ENCODE peak calls at places on chromosomes 7 and 10, in ten cellular contexts. O, M, E, X, S, P, B, G, L and I are unnamed samples. For H3K4me1 and H3K9me3, the result is how much of the 10 kb centered on the place peaks cover.

GRCh38 chr7:94135180-94135579 is 131.0 kb upstream of the BET1 start:
- DNase-seq in G (no peak), S (no peak), E (peak), O (no peak), P (no peak), B (no peak), X (no peak), M (no peak), L (no peak), I (no peak)

GRCh38 chr10:3057946-3058345 is 9.4 kb upstream of the PFKP start:
- DNase-seq in E (no peak), P (no peak), G (no peak), S (no peak), X (no peak), O (no peak), L (no peak), M (no peak), B (no peak), I (no peak)

GRCh38 chr10:62811159-62811875 is 4.8 kb downstream of the EGR2 start:
- DNase-seq in X (no peak), O (no peak), S (no peak), L (no peak), P (no peak), G (no peak), B (no peak), E (no peak), M (no peak), I (no peak)

GRCh38 chr10:133219782-133220181 is 10.2 kb upstream of the UTF1 start:
- DNase-seq in B (no peak), E (no peak), X (no peak), G (no peak), O (no peak), M (no peak), L (no peak), S (no peak), P (no peak), I (no peak)

GRCh38 chr7:1188720-1189294 is 28.8 kb upstream of the ZFAND2A start:
- DNase-seq in G (no peak), L (no peak), B (no peak), X (no peak), E (no peak), S (no peak), M (no peak), P (no peak), O (no peak), I (no peak)

GRCh38 chr10:75773813-75774547 is 342.6 kb downstream of the LRMDA start:
- DNase-seq in E (no peak), B (no peak), L (no peak), P (no peak), S (no peak), X (no peak), O (no peak), M (no peak), G (no peak), I (no peak)

GRCh38 chr7:27112960-27113949 is 10.8 kb upstream of the HOXA2 start:
- DNase-seq in P (no peak), O (no peak), G (peak), M (no peak), L (no peak), S (no peak), E (peak), B (peak), X (peak), I (no peak)

GRCh38 chr10:35822316-35822715 is 180.2 kb upstream of the FZD8 start:
- DNase-seq in G (peak), B (peak), L (peak), M (no peak), E (peak), X (peak), O (no peak), P (peak), S (no peak), I (no peak)

GRCh38 chr10:118501637-118502440 is 93.6 kb downstream of the PRLHR start:
- DNase-seq in M (no peak), S (peak), O (no peak), G (no peak), L (peak), B (no peak), P (no peak), X (peak), E (no peak), I (peak)

GRCh38 chr10:88866454-88866853 is 13.6 kb upstream of the STAMBPL1 start:
- DNase-seq in L (no peak), M (no peak), S (no peak), O (no peak), G (no peak), P (no peak), B (no peak), X (no peak), E (no peak), I (no peak)

GRCh38 chr7:133633055-133633454 is 380.2 kb downstream of the EXOC4 start:
- DNase-seq in O (no peak), S (peak), M (no peak), P (no peak), L (peak), B (no peak), G (no peak), E (peak), X (peak), I (no peak)

GRCh38 chr7:102193806-102194205 is 92.9 kb upstream of the SH2B2 start:
- DNase-seq in X (no peak), P (no peak), L (peak), S (no peak), O (no peak), G (no peak), E (peak), B (no peak), M (no peak), I (no peak)

GRCh38 chr7:45229130-45229920 is 71.7 kb downstream of the RAMP3 start:
- DNase-seq in O (no peak), L (no peak), S (no peak), M (no peak), X (no peak), E (no peak), B (no peak), G (no peak), P (no peak), I (no peak)

GRCh38 chr10:16828114-16828568 is 10.9 kb upstream of the RSU1 start:
- DNase-seq in B (peak), G (peak), L (peak), O (peak), S (peak), M (peak), E (peak), X (peak), P (peak), I (no peak)

GRCh38 chr7:159104188-159105030 is 40.3 kb downstream of the VIPR2 start:
- DNase-seq in M (no peak), P (no peak), G (peak), O (no peak), X (no peak), B (peak), L (no peak), S (no peak), E (no peak), I (peak)

GRCh38 chr10:121437596-121437995 is 160.6 kb downstream of the FGFR2 start:
- DNase-seq in X (no peak), O (no peak), P (peak), B (peak), L (peak), S (no peak), G (no peak), M (no peak), E (no peak), I (no peak)

GRCh38 chr10:113991091-113991860 is 52.4 kb upstream of the ADRB1 start:
- DNase-seq in P (no peak), L (no peak), O (no peak), G (no peak), B (no peak), E (no peak), S (no peak), M (no peak), X (no peak), I (no peak)

GRCh38 chr10:35184527-35185171 is 58.0 kb downstream of the CREM start:
- DNase-seq in M (no peak), O (peak), G (no peak), S (no peak), B (no peak), L (no peak), P (no peak), E (no peak), X (no peak), I (no peak)

GRCh38 chr7:89857767-89858166 is 296.5 kb upstream of the STEAP1 start:
- DNase-seq in L (no peak), X (no peak), G (no peak), P (no peak), M (no peak), O (no peak), B (no peak), S (no peak), E (no peak), I (no peak)

GRCh38 chr10:35433851-35434426 is 97.6 kb downstream of the CCNY start:
- DNase-seq in L (peak), B (no peak), O (no peak), M (no peak), S (peak), X (peak), P (no peak), E (peak), G (no peak), I (no peak)

GRCh38 chr10:17147884-17148494 is 18.4 kb upstream of the CUBN start:
- DNase-seq in S (peak), E (peak), O (no peak), M (no peak), P (no peak), L (peak), G (no peak), X (no peak), B (no peak), I (no peak)

GRCh38 chr7:1912472-1913289 is 242.6 kb downstream of the ELFN1 start:
- DNase-seq in S (peak), M (no peak), E (peak), L (peak), X (no peak), G (no peak), O (no peak), P (no peak), B (peak), I (no peak)

GRCh38 chr7:7228472-7228871 is 46.1 kb downstream of the C1GALT1 start:
- DNase-seq in G (no peak), M (no peak), E (peak), B (no peak), S (peak), L (peak), X (peak), O (no peak), P (no peak), I (no peak)

GRCh38 chr10:12949248-12949647 is 52.3 kb downstream of the CCDC3 start:
- DNase-seq in M (no peak), L (no peak), B (no peak), X (no peak), P (no peak), S (no peak), O (no peak), E (no peak), G (no peak), I (no peak)

GRCh38 chr7:50349399-50349798 is 44.9 kb downstream of the IKZF1 start:
- DNase-seq in L (no peak), S (no peak), E (no peak), M (no peak), P (no peak), G (no peak), B (no peak), X (no peak), O (no peak), I (no peak)

GRCh38 chr10:116151076-116151475 is 121.9 kb downstream of the GFRA1 start:
- DNase-seq in X (no peak), G (no peak), L (no peak), M (no peak), O (no peak), B (no peak), E (no peak), P (no peak), S (no peak), I (no peak)

GRCh38 chr10:66931340-66931948 is 5.6 kb downstream of the LRRTM3 start:
- DNase-seq in X (peak), S (peak), P (no peak), G (no peak), E (peak), M (peak), B (no peak), O (peak), L (peak), I (no peak)

GRCh38 chr7:73737491-73738219 is 947 bp downstream of the ABHD11 start:
- DNase-seq in L (no peak), S (no peak), M (no peak), G (no peak), X (no peak), B (peak), E (no peak), P (no peak), O (no peak), I (no peak)

GRCh38 chr7:2012044-2012900 is 220.5 kb downstream of the MAD1L1 start:
- DNase-seq in M (no peak), S (no peak), P (no peak), G (peak), O (no peak), B (no peak), E (no peak), L (no peak), X (no peak), I (peak)

GRCh38 chr10:3530346-3531096 is 254.5 kb downstream of the KLF6 start:
- DNase-seq in X (no peak), E (peak), B (no peak), O (no peak), S (no peak), L (no peak), P (no peak), G (no peak), M (no peak), I (no peak)

GRCh38 chr10:70740441-70741288 is 44.5 kb downstream of the TBATA start:
- DNase-seq in S (no peak), P (no peak), X (peak), B (no peak), G (no peak), L (no peak), M (no peak), E (no peak), O (no peak), I (no peak)

GRCh38 chr7:45703911-45704682 is 129.9 kb downstream of the ADCY1 start:
- DNase-seq in X (no peak), O (no peak), S (no peak), M (no peak), E (no peak), G (no peak), L (no peak), B (no peak), P (peak), I (no peak)

GRCh38 chr7:93145324-93145723 is 2.9 kb downstream of the SAMD9L start:
- DNase-seq in G (no peak), M (no peak), E (no peak), B (no peak), X (no peak), P (no peak), O (peak), S (peak), L (no peak), I (no peak)

GRCh38 chr10:51302316-51302715 is 228.0 kb downstream of the PRKG1 start:
- DNase-seq in P (no peak), O (no peak), G (no peak), L (no peak), E (peak), M (no peak), S (no peak), X (no peak), B (no peak), I (no peak)
- H3K4me1 ChIP-seq in P (under half), O (under half), G (under half), L (under half), E (under half), M (under half), S (under half), X (under half), B (under half), I (under half)

DNA sequence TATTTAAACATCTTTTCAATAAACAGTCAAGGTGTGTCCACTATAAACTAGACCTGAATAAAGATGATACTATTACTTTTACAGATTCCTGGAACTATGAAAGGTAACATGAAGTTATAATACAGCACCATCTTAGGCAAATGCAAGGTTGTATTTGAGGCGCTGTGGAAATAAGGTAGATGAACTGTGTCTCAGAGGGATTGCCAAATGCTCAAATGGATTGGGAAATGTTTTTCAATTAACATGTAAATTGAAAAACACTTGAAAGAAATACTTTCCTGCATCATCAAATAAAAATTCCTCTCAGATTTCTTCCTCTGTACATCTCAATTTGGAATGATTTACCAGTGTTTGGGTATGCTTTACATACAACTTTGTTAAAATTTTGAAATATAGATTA is 139.4 kb downstream of the DKK1 start:
- DNase-seq in P (no peak), X (no peak), S (peak), M (no peak), E (no peak), B (no peak), O (no peak), L (no peak), G (no peak), I (no peak)
- H3K9me3 ChIP-seq in P (under half), X (under half), S (under half), M (under half), E (under half), B (under half), O (under half), L (under half), G (under half), I (under half)

DNA sequence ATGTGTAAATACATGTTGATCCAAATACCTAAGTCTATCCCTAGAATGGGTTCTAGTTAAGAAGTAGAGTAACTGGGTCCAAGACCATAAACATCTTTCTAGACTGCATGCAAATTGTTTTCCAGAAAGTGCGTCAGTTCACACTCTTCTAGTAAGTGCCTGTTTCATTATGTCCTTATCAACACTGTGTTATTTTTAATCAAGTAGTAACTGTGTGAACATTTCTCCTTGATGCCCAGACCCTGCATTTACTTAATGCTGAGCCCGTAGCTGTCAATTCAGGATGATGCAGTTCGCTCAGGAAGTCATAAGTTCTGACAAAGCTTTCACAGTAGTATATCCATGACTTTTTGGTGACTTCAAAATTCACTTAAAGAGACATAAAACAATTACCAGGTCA is 374.8 kb downstream of the OTUD1 start:
- DNase-seq in O (no peak), S (no peak), M (no peak), P (no peak), L (no peak), B (no peak), E (no peak), X (no peak), G (no peak), I (no peak)
- H3K4me1 ChIP-seq in O (under half), S (under half), M (under half), P (under half), L (under half), B (under half), E (under half), X (under half), G (under half), I (under half)

GRCh38 chr10:131548176-131548575 is 236.7 kb upstream of the TCERG1L start:
- DNase-seq in O (no peak), L (no peak), B (no peak), M (no peak), X (no peak), G (no peak), S (no peak), E (no peak), P (peak), I (no peak)
- H3K9me3 ChIP-seq in O (under half), L (under half), B (under half), M (under half), X (under half), G (under half), S (under half), E (under half), P (under half), I (under half)

GRCh38 chr10:33249137-33249536 is 85.3 kb downstream of the NRP1 start:
- DNase-seq in M (no peak), O (no peak), G (no peak), S (no peak), P (no peak), B (no peak), X (no peak), E (no peak), L (no peak), I (no peak)
- H3K4me1 ChIP-seq in M (under half), O (under half), G (under half), S (under half), P (under half), B (under half), X (half or more), E (under half), L (under half), I (under half)

GRCh38 chr10:37765216-37765615 is 92.2 kb downstream of the ZNF248 start:
- DNase-seq in B (no peak), X (no peak), E (no peak), O (no peak), S (no peak), M (no peak), P (no peak), L (no peak), G (no peak), I (no peak)

GRCh38 chr10:37762287-37762686 is 95.1 kb downstream of the ZNF248 start:
- DNase-seq in O (no peak), L (no peak), E (no peak), B (no peak), P (no peak), G (no peak), X (no peak), S (no peak), M (no peak), I (no peak)

GRCh38 chr10:37758074-37758473 is 99.3 kb downstream of the ZNF248 start:
- DNase-seq in X (no peak), P (no peak), S (no peak), G (no peak), M (no peak), L (no peak), B (no peak), E (no peak), O (no peak), I (no peak)

GRCh38 chr10:37760817-37761216 is 96.6 kb downstream of the ZNF248 start:
- DNase-seq in B (no peak), S (no peak), E (no peak), P (no peak), O (no peak), X (peak), G (no peak), L (no peak), M (no peak), I (no peak)

DNA sequence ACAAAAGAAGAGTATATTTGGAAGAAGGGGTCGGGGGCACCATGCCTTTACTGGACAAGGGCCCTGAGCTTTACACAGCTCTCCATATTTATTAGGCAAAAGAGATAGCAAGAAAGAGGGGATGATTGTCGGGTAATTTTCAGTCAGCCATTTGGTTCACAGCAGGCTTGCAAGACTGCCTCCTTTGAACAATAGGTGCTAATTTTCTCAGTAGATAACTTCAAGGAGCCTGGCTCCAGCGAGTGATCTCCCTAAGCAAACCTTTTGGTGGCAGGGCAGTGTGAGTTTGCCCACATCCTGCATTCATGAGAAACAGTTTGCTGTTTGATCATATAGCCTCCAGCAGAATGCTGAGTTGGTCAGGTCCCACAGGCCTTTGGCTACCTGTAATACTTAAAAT is 94.3 kb downstream of the ZNF248 start:
- DNase-seq in G (no peak), P (no peak), E (no peak), L (no peak), B (no peak), O (no peak), X (no peak), S (no peak), M (no peak), I (no peak)
- H3K9me3 ChIP-seq in G (under half), P (under half), E (under half), L (under half), B (under half), O (under half), X (under half), S (under half), M (under half), I (under half)